ENCODE peak calls at places on chromosomes 2 and 18, in eight cellular contexts. P is IMR-90, L is body of pancreas, R is uterus, T is HepG2, B is right lobe of liver, E is stomach, V is transverse colon. C is an unnamed sample.

GRCh38 chr2:18435425-18436037 is 124.9 kb downstream of the RDH14 start:
- DNase-seq in E (no peak), V (no peak), T (peak; percentile 58), R (peak; percentile 50), B (no peak), P (peak; percentile 79), L (peak; percentile 28), C (no peak)

GRCh38 chr2:101399001-101399794 is 11.9 kb upstream of the CREG2 start:
- DNase-seq in P (no peak), V (no peak), R (no peak), L (no peak), T (no peak), E (no peak), B (no peak), C (no peak)

GRCh38 chr2:151339168-151339567 is 18.2 kb upstream of the TNFAIP6 start:
- DNase-seq in B (no peak), V (no peak), T (no peak), E (no peak), P (no peak), L (no peak), R (no peak), C (no peak)

GRCh38 chr2:37456479-37456878 is 112.0 kb downstream of the QPCT start:
- DNase-seq in P (no peak), R (no peak), B (no peak), E (no peak), L (no peak), V (no peak), T (no peak), C (no peak)

GRCh38 chr2:28300489-28300888 is 92.2 kb upstream of the FOSL2 start:
- DNase-seq in V (no peak), L (no peak), B (no peak), P (peak; percentile 93), R (no peak), E (no peak), T (no peak), C (no peak)

GRCh38 chr2:75808793-75809535 is 98.2 kb upstream of the GCFC2 start:
- DNase-seq in R (no peak), E (no peak), V (no peak), B (no peak), P (no peak), L (no peak), T (no peak), C (no peak)

GRCh38 chr2:29583104-29583503 is 338.3 kb downstream of the ALK start:
- DNase-seq in V (no peak), P (peak; percentile 54), E (peak; percentile 39), R (no peak), B (no peak), T (no peak), L (no peak), C (no peak)

GRCh38 chr18:3688682-3689081 is 238.7 kb downstream of the TGIF1 start:
- DNase-seq in B (no peak), R (no peak), E (no peak), L (no peak), P (peak; percentile 99), T (no peak), V (no peak), C (no peak)

GRCh38 chr2:186159101-186159500 is 327.0 kb upstream of the ZC3H15 start:
- DNase-seq in V (no peak), R (no peak), T (no peak), E (no peak), B (no peak), P (no peak), L (no peak), C (no peak)
- H3K4me3 ChIP-seq in V (no peak overlapping the region), R (no peak overlapping the region), T (no peak overlapping the region), E (no peak overlapping the region), B (no peak overlapping the region), P (no peak overlapping the region), L (no peak overlapping the region), C (no peak overlapping the region)

DNA sequence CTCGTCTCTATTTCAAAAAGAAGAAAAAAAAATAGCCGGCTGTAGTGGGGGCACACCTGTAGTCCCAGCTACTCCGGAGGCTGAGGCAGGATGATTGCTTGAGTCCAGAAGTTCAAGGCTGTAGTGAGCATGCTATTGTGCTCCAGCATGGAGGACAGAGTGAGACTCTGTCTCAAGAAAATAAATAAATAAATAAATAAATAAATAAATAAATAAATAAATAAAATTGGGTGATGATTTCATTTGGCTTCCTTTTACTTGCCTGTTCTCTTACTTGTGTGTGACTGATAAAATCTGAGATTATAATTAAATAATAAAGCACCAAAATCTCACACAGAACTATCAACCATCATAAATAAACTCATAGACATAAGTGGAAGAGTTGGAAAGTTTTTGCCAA is 657.8 kb downstream of the NRXN1 start:
- DNase-seq in P (no peak), T (no peak), B (no peak), V (no peak), R (no peak), E (no peak), L (no peak), C (no peak)
- TF ChIP-seq POLR2A in P (no peak), T (no peak), B (no peak), V (no peak), R (no peak), E (no peak), L (no peak), C (no peak)

GRCh38 chr18:27583021-27583420 is 397.9 kb upstream of the CHST9 start:
- DNase-seq in R (no peak), V (no peak), T (no peak), E (no peak), L (no peak), P (no peak), B (no peak), C (no peak)

GRCh38 chr18:27585602-27586173 is 400.6 kb upstream of the CHST9 start:
- DNase-seq in B (peak; percentile 41), T (peak; percentile 63), E (no peak), P (no peak), R (no peak), V (peak; percentile 21), L (peak; percentile 5), C (no peak)

GRCh38 chr18:27581261-27581904 is 396.3 kb upstream of the CHST9 start:
- DNase-seq in T (no peak), B (no peak), R (no peak), P (no peak), L (no peak), V (no peak), E (no peak), C (no peak)

GRCh38 chr18:27579364-27579763 is 394.3 kb upstream of the CHST9 start:
- DNase-seq in B (no peak), T (no peak), E (no peak), P (no peak), V (no peak), L (no peak), R (no peak), C (no peak)

DNA sequence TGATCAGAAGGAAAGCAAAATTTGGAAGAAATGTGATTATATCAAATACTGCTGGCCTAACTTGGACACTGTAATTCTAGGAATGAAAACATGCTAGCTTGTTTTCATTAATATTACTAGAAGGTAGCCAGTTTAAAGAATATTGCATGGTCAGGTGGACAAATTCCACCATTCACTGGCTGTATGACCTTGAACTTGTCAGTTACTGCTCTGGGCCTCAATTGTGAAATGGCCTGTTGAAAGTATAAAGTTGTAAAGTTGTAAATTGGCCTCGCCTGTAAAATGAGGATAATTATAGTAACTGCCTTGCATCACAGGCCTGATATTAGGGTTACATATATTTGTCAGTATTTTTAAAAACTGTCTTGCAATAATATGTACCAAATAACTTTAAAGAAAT is 398.4 kb upstream of the CHST9 start:
- DNase-seq in R (no peak), P (no peak), V (no peak), B (no peak), T (no peak), E (no peak), L (no peak), C (no peak)
- H3K4me3 ChIP-seq in R (no peak overlapping the region), P (no peak overlapping the region), V (no peak overlapping the region), B (no peak overlapping the region), T (no peak overlapping the region), E (no peak overlapping the region), L (no peak overlapping the region), C (no peak overlapping the region)

GRCh38 chr2:233202531-233202944 is 48.9 kb upstream of the ATG16L1 start:
- DNase-seq in L (peak; percentile 16), P (no peak), T (no peak), R (no peak), E (no peak), B (no peak), V (no peak), C (no peak)

GRCh38 chr2:233197022-233197421 is 54.5 kb upstream of the ATG16L1 start:
- DNase-seq in B (no peak), L (no peak), V (no peak), R (no peak), E (no peak), P (no peak), T (no peak), C (no peak)

GRCh38 chr2:233198026-233198425 is 53.4 kb upstream of the ATG16L1 start:
- DNase-seq in T (no peak), B (no peak), P (no peak), V (no peak), R (no peak), L (no peak), E (no peak), C (no peak)

GRCh38 chr2:233201271-233202013 is 50.0 kb upstream of the ATG16L1 start:
- DNase-seq in L (no peak), P (no peak), T (no peak), R (no peak), B (no peak), V (no peak), E (no peak), C (no peak)

GRCh38 chr2:233199870-233200269 is 51.6 kb upstream of the ATG16L1 start:
- DNase-seq in B (no peak), T (no peak), V (no peak), E (no peak), R (no peak), L (no peak), P (no peak), C (no peak)
- TF ChIP-seq POLR2A in B (no peak), T (no peak), V (no peak), E (no peak), R (no peak), L (no peak), P (no peak), C (no peak)

GRCh38 chr18:76467371-76468190 is 27.5 kb downstream of the ZNF516 start:
- DNase-seq in B (no peak), R (peak; percentile 23), L (no peak), E (no peak), P (peak; percentile 40), V (no peak), T (no peak), C (no peak)

GRCh38 chr18:76465630-76466409 is 29.2 kb downstream of the ZNF516 start:
- DNase-seq in T (no peak), E (no peak), R (peak; percentile 24), V (no peak), L (no peak), P (no peak), B (no peak), C (no peak)

GRCh38 chr18:76464281-76465259 is 30.5 kb downstream of the ZNF516 start:
- DNase-seq in L (no peak), P (no peak), V (no peak), R (no peak), B (no peak), T (no peak), E (no peak), C (peak; percentile 11)

GRCh38 chr18:76468345-76469275 is 26.4 kb downstream of the ZNF516 start:
- DNase-seq in L (no peak), R (peak; percentile 16), V (no peak), P (no peak), T (no peak), E (no peak), B (no peak), C (peak; percentile 16)

GRCh38 chr18:76466410-76466991 is 28.5 kb downstream of the ZNF516 start:
- DNase-seq in T (no peak), E (no peak), B (no peak), V (no peak), P (no peak), R (peak; percentile 21), L (no peak), C (no peak)
- H3K4me3 ChIP-seq in T (no peak overlapping the region), E (no peak overlapping the region), B (no peak overlapping the region), V (no peak overlapping the region), P (no peak overlapping the region), R (no peak overlapping the region), L (no peak overlapping the region), C (no peak overlapping the region)